ENCODE peak calls at places on chromosomes 4 and X, in seven cellular contexts. L, W, P, C, H, U and G are unnamed samples.

GRCh38 chrX:12452268-12452667 is 314.0 kb downstream of the FRMPD4 start:
- DNase-seq in U (no peak), P (no peak), H (no peak), W (no peak), C (no peak), L (no peak), G (no peak)

GRCh38 chr4:145827885-145828284 is 110.7 kb downstream of the ZNF827 start:
- DNase-seq in H (no peak), P (no peak), W (peak), C (peak), L (no peak), U (no peak), G (no peak)

GRCh38 chr4:163693211-163693610 is 198.7 kb downstream of the TMA16 start:
- DNase-seq in P (no peak), U (no peak), W (no peak), C (no peak), L (no peak), H (no peak), G (peak)

GRCh38 chrX:118484216-118484903 is 11.3 kb upstream of the DOCK11 start:
- DNase-seq in W (no peak), C (no peak), U (no peak), L (no peak), H (no peak), P (no peak), G (no peak)

GRCh38 chr4:8744083-8744805 is 127.4 kb downstream of the HMX1 start:
- DNase-seq in H (no peak), C (no peak), U (no peak), W (no peak), P (no peak), L (no peak), G (no peak)

GRCh38 chrX:111071542-111072277 is 24.3 kb upstream of the PAK3 start:
- DNase-seq in L (no peak), C (no peak), P (no peak), H (no peak), U (no peak), W (no peak), G (no peak)

GRCh38 chr4:169620846-169621228 is 459 bp downstream of the CLCN3 start:
- DNase-seq in U (no peak), H (no peak), L (no peak), C (no peak), P (no peak), W (peak), G (no peak)

GRCh38 chrX:47619486-47620302 is at the start of gene SYN1:
- DNase-seq in P (peak), W (peak), H (peak), C (peak), U (peak), L (peak), G (peak)

GRCh38 chr4:2261110-2261852 is 628 bp downstream of the MXD4 start:
- DNase-seq in C (peak), W (no peak), P (no peak), H (peak), U (peak), L (peak), G (peak)

GRCh38 chrX:44708470-44708869 is 135.4 kb upstream of the DUSP21 start:
- DNase-seq in L (no peak), H (no peak), P (no peak), W (no peak), C (no peak), U (no peak), G (no peak)